ENCODE peak calls at places on chromosome 20, in nine cellular contexts. D is hepatocyte, S is suprapubic skin, O is lung, I is astrocyte of the cerebellum, Q is GM23248, N is fibroblast of lung, T is heart left ventricle, A is OCI-LY7. P is an unnamed sample.

GRCh38 chr20:59392741-59393140 is 92.3 kb downstream of the EDN3 start:
- DNase-seq in D (no peak), S (no peak), O (no peak), I (no peak), Q (no peak), N (no peak), T (no peak), A (no peak), P (no peak)

GRCh38 chr20:62977613-62978558 is 25.4 kb downstream of the SLC17A9 start:
- DNase-seq in D (no peak), S (no peak), O (no peak), I (no peak), Q (no peak), N (no peak), T (no peak), A (peak), P (no peak)

GRCh38 chr20:58699246-58700107 is 6.9 kb downstream of the NPEPL1 start:
- DNase-seq in D (no peak), S (peak), O (no peak), I (no peak), Q (no peak), N (no peak), T (peak), A (no peak), P (no peak)

GRCh38 chr20:57289401-57290177 is 23.1 kb upstream of the BMP7 start:
- DNase-seq in D (no peak), S (no peak), O (no peak), I (no peak), Q (no peak), N (no peak), T (no peak), A (no peak), P (no peak)

GRCh38 chr20:51379601-51380341 is 162.7 kb downstream of the NFATC2 start:
- DNase-seq in D (no peak), S (peak), O (no peak), I (no peak), Q (no peak), N (no peak), T (no peak), A (no peak), P (no peak)

GRCh38 chr20:56417911-56418310 is 5.9 kb downstream of the CASS4 start:
- DNase-seq in D (no peak), S (no peak), O (no peak), I (no peak), Q (peak), N (no peak), T (no peak), A (no peak), P (no peak)

GRCh38 chr20:14355791-14356190 is 18.4 kb upstream of the FLRT3 start:
- DNase-seq in D (no peak), S (no peak), O (no peak), I (no peak), Q (no peak), N (no peak), T (no peak), A (no peak), P (no peak)

GRCh38 chr20:17610566-17611289 is 40.9 kb downstream of the DSTN start:
- DNase-seq in D (no peak), S (peak), O (no peak), I (no peak), Q (no peak), N (no peak), T (peak), A (no peak), P (peak)

GRCh38 chr20:53613748-53614147 is 20.1 kb upstream of the ZNF217 start:
- DNase-seq in D (no peak), S (no peak), O (no peak), I (no peak), Q (peak), N (no peak), T (no peak), A (no peak), P (no peak)

GRCh38 chr20:58150772-58151171 is 77.7 kb downstream of the ANKRD60 start:
- DNase-seq in D (peak), S (no peak), O (no peak), I (no peak), Q (no peak), N (no peak), T (no peak), A (no peak), P (no peak)

GRCh38 chr20:9617940-9618339 is 103.5 kb downstream of the LAMP5 start:
- DNase-seq in D (peak), S (no peak), O (peak), I (peak), Q (peak), N (peak), T (no peak), A (no peak), P (no peak)

GRCh38 chr20:62850333-62850974 is 11.2 kb downstream of the TCFL5 start:
- DNase-seq in D (no peak), S (no peak), O (no peak), I (no peak), Q (no peak), N (no peak), T (no peak), A (no peak), P (no peak)

GRCh38 chr20:3819413-3820047 is 817 bp upstream of the AP5S1 start:
- DNase-seq in D (no peak), S (no peak), O (no peak), I (no peak), Q (no peak), N (no peak), T (no peak), A (peak), P (no peak)

GRCh38 chr20:57896017-57896416 is 186.2 kb upstream of the PMEPA1 start:
- DNase-seq in D (no peak), S (no peak), O (no peak), I (no peak), Q (no peak), N (no peak), T (no peak), A (no peak), P (no peak)

GRCh38 chr20:3452690-3453089 is 18.1 kb upstream of the ATRN start:
- DNase-seq in D (no peak), S (no peak), O (no peak), I (no peak), Q (no peak), N (no peak), T (no peak), A (no peak), P (no peak)

GRCh38 chr20:20212675-20213096 is 155.2 kb upstream of the INSM1 start:
- DNase-seq in D (no peak), S (no peak), O (no peak), I (no peak), Q (no peak), N (no peak), T (peak), A (no peak), P (no peak)

GRCh38 chr20:10129749-10130148 is 88.9 kb upstream of the SNAP25 start:
- DNase-seq in D (no peak), S (no peak), O (no peak), I (no peak), Q (no peak), N (no peak), T (no peak), A (no peak), P (no peak)

GRCh38 chr20:32050851-32051556 is 1.0 kb upstream of the HCK start:
- DNase-seq in D (no peak), S (no peak), O (peak), I (no peak), Q (no peak), N (no peak), T (peak), A (no peak), P (no peak)
- H3K4me3 ChIP-seq in D (no peak), S (no peak), O (no peak), I (no peak), Q (no peak), N (no peak), T (no peak), A (no peak), P (no peak)

GRCh38 chr20:32675223-32675975 is 1.7 kb upstream of the C20orf203 start:
- DNase-seq in D (no peak), S (no peak), O (no peak), I (no peak), Q (no peak), N (no peak), T (no peak), A (no peak), P (no peak)

GRCh38 chr20:32674362-32674789 is 635 bp upstream of the C20orf203 start:
- DNase-seq in D (peak), S (no peak), O (peak), I (peak), Q (peak), N (peak), T (no peak), A (peak), P (peak)

GRCh38 chr20:32672315-32672981 is 1.3 kb downstream of the C20orf203 start:
- DNase-seq in D (no peak), S (no peak), O (no peak), I (no peak), Q (no peak), N (no peak), T (no peak), A (peak), P (no peak)

GRCh38 chr20:32670773-32671455 is 2.8 kb downstream of the C20orf203 start:
- DNase-seq in D (no peak), S (no peak), O (no peak), I (no peak), Q (no peak), N (no peak), T (no peak), A (peak), P (no peak)

GRCh38 chr20:32672982-32673727 is 586 bp downstream of the C20orf203 start:
- DNase-seq in D (no peak), S (no peak), O (no peak), I (no peak), Q (no peak), N (no peak), T (no peak), A (peak), P (no peak)
- H3K4me3 ChIP-seq in D (no peak), S (no peak), O (no peak), I (no peak), Q (no peak), N (no peak), T (no peak), A (peak), P (no peak)

GRCh38 chr20:11267131-11267761 is 593.4 kb upstream of the JAG1 start:
- DNase-seq in D (peak), S (no peak), O (peak), I (peak), Q (peak), N (peak), T (peak), A (no peak), P (no peak)
- H3K4me3 ChIP-seq in D (no peak), S (no peak), O (no peak), I (no peak), Q (no peak), N (no peak), T (no peak), A (no peak), P (no peak)

DNA sequence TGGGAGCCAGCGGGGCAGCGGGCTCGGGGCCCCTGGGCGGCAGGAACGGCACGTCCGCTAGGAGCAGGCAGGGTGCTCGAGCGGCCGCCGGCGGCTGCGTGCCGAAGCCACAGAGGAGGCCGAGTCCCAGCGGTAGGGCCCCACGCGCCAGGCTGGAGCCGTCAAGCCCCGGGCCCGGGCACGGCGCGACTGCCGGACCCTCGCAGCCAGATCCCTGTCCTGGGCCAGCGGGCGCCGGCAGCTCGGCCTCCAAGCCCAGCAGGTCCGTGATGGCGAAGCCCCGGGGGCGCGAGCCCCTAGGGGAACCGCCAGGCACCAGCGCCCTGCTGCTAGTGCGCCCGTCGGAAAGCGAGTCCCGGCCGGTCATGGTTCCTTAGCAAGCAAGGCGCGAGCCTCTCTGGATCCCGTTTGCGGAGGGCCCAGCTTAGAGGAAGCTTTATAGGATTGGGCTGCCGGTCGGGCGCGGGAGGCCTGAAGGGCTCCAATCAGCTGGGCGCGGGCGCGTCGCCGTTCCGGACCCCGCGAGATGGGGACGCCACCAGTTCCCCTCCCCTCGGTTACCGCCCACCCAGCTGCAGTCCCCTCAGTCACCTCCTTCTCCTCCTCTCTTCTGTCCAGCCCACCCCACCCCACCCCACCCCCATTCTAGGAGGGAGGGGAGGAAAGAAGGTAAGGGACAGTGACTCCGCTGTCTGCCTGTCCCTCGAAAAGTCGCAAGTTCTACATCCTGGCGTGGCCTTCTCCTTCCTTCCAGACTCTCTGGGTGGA is at the start of gene VSX1:
- DNase-seq in D (no peak), S (no peak), O (no peak), I (no peak), Q (no peak), N (no peak), T (no peak), A (no peak), P (peak)
- H3K4me3 ChIP-seq in D (no peak), S (no peak), O (no peak), I (no peak), Q (no peak), N (no peak), T (no peak), A (no peak), P (peak)

GRCh38 chr20:44187763-44188709 is 1.0 kb upstream of the JPH2 start:
- DNase-seq in D (no peak), S (no peak), O (no peak), I (no peak), Q (peak), N (no peak), T (peak), A (peak), P (no peak)
- H3K4me3 ChIP-seq in D (no peak), S (peak), O (no peak), I (peak), Q (peak), N (no peak), T (peak), A (no peak), P (peak)